ENCODE peak calls at places on chromosomes 13 and 19, in four cellular contexts. N is PC-3, B is H9, X is Daoy. T is an unnamed sample.

GRCh38 chr13:99687728-99688397 is 186.6 kb downstream of the TM9SF2 start:
- DNase-seq in N (no peak), B (peak), X (peak), T (peak)

GRCh38 chr13:82654851-82655517 is 1227.3 kb downstream of the SLITRK1 start:
- DNase-seq in N (no peak), B (no peak), X (no peak), T (no peak)

GRCh38 chr19:860481-861098 is 1.1 kb downstream of the CFD start:
- DNase-seq in N (peak), B (no peak), X (peak), T (peak)

GRCh38 chr13:72782717-72783116 is 784 bp downstream of the PIBF1 start:
- DNase-seq in N (no peak), B (no peak), X (no peak), T (no peak)

GRCh38 chr19:5789886-5790572 is 934 bp downstream of the DUS3L start:
- DNase-seq in N (no peak), B (no peak), X (no peak), T (no peak)

GRCh38 chr13:33931397-33931987 is 113.5 kb downstream of the RFC3 start:
- DNase-seq in N (peak), B (no peak), X (peak), T (peak)

GRCh38 chr13:33388254-33388998 is 102.9 kb upstream of the STARD13 start:
- DNase-seq in N (no peak), B (no peak), X (peak), T (no peak)

GRCh38 chr19:11673608-11674041 is 65.1 kb downstream of the ZNF823 start:
- DNase-seq in N (peak), B (peak), X (peak), T (peak)

GRCh38 chr13:81781471-81781870 is 1440.5 kb upstream of the SPRY2 start:
- DNase-seq in N (no peak), B (no peak), X (no peak), T (no peak)

GRCh38 chr13:70391678-70392077 is 283.4 kb upstream of the KLHL1 start:
- DNase-seq in N (peak), B (no peak), X (no peak), T (peak)

GRCh38 chr19:28633223-28634030 is 579.5 kb downstream of the UQCRFS1 start:
- DNase-seq in N (peak), B (peak), X (peak), T (peak)

GRCh38 chr19:40519352-40520322 is 52.8 kb downstream of the SPTBN4 start:
- DNase-seq in N (no peak), B (peak), X (no peak), T (peak)

GRCh38 chr19:45195764-45196163 is 17.2 kb downstream of the BLOC1S3 start:
- DNase-seq in N (peak), B (no peak), X (no peak), T (no peak)

GRCh38 chr19:18279516-18280246 is 1.7 kb downstream of the JUND start:
- DNase-seq in N (peak), B (peak), X (peak), T (peak)

GRCh38 chr19:10290876-10291553 is 1.3 kb downstream of the ICAM5 start:
- DNase-seq in N (peak), B (peak), X (peak), T (peak)

GRCh38 chr19:47049307-47049700 is 880 bp upstream of the TMEM160 start:
- DNase-seq in N (peak), B (no peak), X (peak), T (peak)

GRCh38 chr13:50359779-50360178 is 344.5 kb downstream of the KCNRG start:
- DNase-seq in N (no peak), B (no peak), X (no peak), T (no peak)

GRCh38 chr19:40110570-40110969 is 19.8 kb upstream of the ZNF780A start:
- DNase-seq in N (no peak), B (no peak), X (no peak), T (no peak)

GRCh38 chr19:1066251-1066747 is 668 bp upstream of the ARHGAP45 start:
- DNase-seq in N (peak), B (peak), X (no peak), T (peak)

GRCh38 chr19:1327125-1327524 is 41.5 kb downstream of the EFNA2 start:
- DNase-seq in N (no peak), B (no peak), X (no peak), T (no peak)

GRCh38 chr19:50777830-50778303 is 7.6 kb downstream of the GPR32 start:
- DNase-seq in N (no peak), B (peak), X (peak), T (peak)

GRCh38 chr13:43797869-43798268 is 11.1 kb upstream of the ENOX1 start:
- DNase-seq in N (no peak), B (no peak), X (no peak), T (no peak)

GRCh38 chr13:36360863-36361262 is 14.7 kb upstream of the SPART start:
- DNase-seq in N (no peak), B (no peak), X (no peak), T (no peak)

GRCh38 chr19:15463865-15464371 is 426 bp downstream of the RASAL3 start:
- DNase-seq in N (no peak), B (peak), X (no peak), T (peak)

GRCh38 chr19:2043269-2043641 is 7.8 kb downstream of the MKNK2 start:
- DNase-seq in N (no peak), B (no peak), X (no peak), T (no peak)

GRCh38 chr13:34591801-34592454 is 350.1 kb upstream of the NBEA start:
- DNase-seq in N (no peak), B (no peak), X (no peak), T (no peak)

GRCh38 chr19:10104665-10105221 is 1.4 kb upstream of the PPAN start:
- DNase-seq in N (no peak), B (no peak), X (no peak), T (no peak)

GRCh38 chr13:108597943-108598342 is 31.5 kb upstream of the MYO16 start:
- DNase-seq in N (peak), B (no peak), X (no peak), T (no peak)

GRCh38 chr13:30848332-30849027 is 57.6 kb upstream of the MEDAG start:
- DNase-seq in N (no peak), B (no peak), X (no peak), T (no peak)

GRCh38 chr13:101303512-101303911 is 112.8 kb downstream of the NALCN start:
- DNase-seq in N (no peak), B (no peak), X (no peak), T (no peak)